ENCODE peak calls at places on chromosome 15, in eight cellular contexts. R, O, J, B, Q, K, I and D are unnamed samples.
A peak's percentile ranks its signal among the peaks of the same experiment; 100 is the strongest.

GRCh38 chr15:40320931-40321371 is 2.5 kb upstream of the INAFM2 start:
- DNase-seq in R (peak; percentile 70), O (peak; percentile 65), J (peak; percentile 66), B (no peak), Q (peak; percentile 66), K (no peak), I (peak; percentile 83), D (peak; percentile 79)

GRCh38 chr15:69224383-69224782 is 63.9 kb downstream of the GLCE start:
- DNase-seq in R (no peak), O (no peak), J (no peak), B (no peak), Q (peak; percentile 58), K (no peak), I (peak; percentile 79), D (no peak)

GRCh38 chr15:68366314-68366713 is 65.6 kb downstream of the ITGA11 start:
- DNase-seq in R (no peak), O (no peak), J (no peak), B (no peak), Q (no peak), K (no peak), I (no peak), D (no peak)

GRCh38 chr15:45253330-45253729 is 1.3 kb downstream of the SLC28A2 start:
- DNase-seq in R (no peak), O (no peak), J (no peak), B (no peak), Q (no peak), K (no peak), I (no peak), D (no peak)

GRCh38 chr15:98648654-98649537 is 557 bp downstream of the IGF1R start:
- DNase-seq in R (peak; percentile 65), O (peak; percentile 72), J (peak; percentile 65), B (peak; percentile 66), Q (peak; percentile 53), K (peak; percentile 76), I (peak; percentile 68), D (peak; percentile 47)

GRCh38 chr15:95866698-95867440 is 463.6 kb upstream of the NR2F2 start:
- DNase-seq in R (no peak), O (no peak), J (no peak), B (no peak), Q (no peak), K (no peak), I (no peak), D (no peak)

GRCh38 chr15:80204231-80204630 is 47.8 kb downstream of the CTXND1 start:
- DNase-seq in R (no peak), O (no peak), J (no peak), B (no peak), Q (no peak), K (no peak), I (no peak), D (no peak)

GRCh38 chr15:35545316-35545824 is 595 bp downstream of the DPH6 start:
- DNase-seq in R (peak; percentile 69), O (peak; percentile 58), J (no peak), B (peak; percentile 63), Q (peak; percentile 31), K (peak; percentile 63), I (peak; percentile 60), D (peak; percentile 66)

GRCh38 chr15:90683371-90683770 is 33.8 kb upstream of the BLM start:
- DNase-seq in R (no peak), O (no peak), J (no peak), B (no peak), Q (no peak), K (no peak), I (no peak), D (no peak)

GRCh38 chr15:25860885-25861866 is 2.0 kb downstream of the ATP10A start:
- DNase-seq in R (no peak), O (no peak), J (peak; percentile 81), B (no peak), Q (no peak), K (no peak), I (peak; percentile 66), D (no peak)

GRCh38 chr15:84857418-84858004 is 27.0 kb upstream of the SLC28A1 start:
- DNase-seq in R (no peak), O (no peak), J (no peak), B (no peak), Q (no peak), K (no peak), I (no peak), D (no peak)

GRCh38 chr15:84858231-84858630 is 26.2 kb upstream of the SLC28A1 start:
- DNase-seq in R (no peak), O (no peak), J (no peak), B (no peak), Q (no peak), K (no peak), I (no peak), D (no peak)

GRCh38 chr15:84856731-84857417 is 27.6 kb upstream of the SLC28A1 start:
- DNase-seq in R (no peak), O (no peak), J (no peak), B (no peak), Q (no peak), K (peak; percentile 77), I (no peak), D (no peak)

GRCh38 chr15:84859651-84860050 is 24.8 kb upstream of the SLC28A1 start:
- DNase-seq in R (no peak), O (no peak), J (no peak), B (no peak), Q (no peak), K (no peak), I (no peak), D (no peak)

GRCh38 chr15:84859143-84859542 is 25.3 kb upstream of the SLC28A1 start:
- DNase-seq in R (no peak), O (no peak), J (no peak), B (no peak), Q (peak; percentile 71), K (peak; percentile 62), I (no peak), D (no peak)
- TF ChIP-seq CTCF in R (no peak), O (no peak), J (no peak), B (no peak), Q (no peak), K (no peak), I (no peak), D (no peak)

DNA sequence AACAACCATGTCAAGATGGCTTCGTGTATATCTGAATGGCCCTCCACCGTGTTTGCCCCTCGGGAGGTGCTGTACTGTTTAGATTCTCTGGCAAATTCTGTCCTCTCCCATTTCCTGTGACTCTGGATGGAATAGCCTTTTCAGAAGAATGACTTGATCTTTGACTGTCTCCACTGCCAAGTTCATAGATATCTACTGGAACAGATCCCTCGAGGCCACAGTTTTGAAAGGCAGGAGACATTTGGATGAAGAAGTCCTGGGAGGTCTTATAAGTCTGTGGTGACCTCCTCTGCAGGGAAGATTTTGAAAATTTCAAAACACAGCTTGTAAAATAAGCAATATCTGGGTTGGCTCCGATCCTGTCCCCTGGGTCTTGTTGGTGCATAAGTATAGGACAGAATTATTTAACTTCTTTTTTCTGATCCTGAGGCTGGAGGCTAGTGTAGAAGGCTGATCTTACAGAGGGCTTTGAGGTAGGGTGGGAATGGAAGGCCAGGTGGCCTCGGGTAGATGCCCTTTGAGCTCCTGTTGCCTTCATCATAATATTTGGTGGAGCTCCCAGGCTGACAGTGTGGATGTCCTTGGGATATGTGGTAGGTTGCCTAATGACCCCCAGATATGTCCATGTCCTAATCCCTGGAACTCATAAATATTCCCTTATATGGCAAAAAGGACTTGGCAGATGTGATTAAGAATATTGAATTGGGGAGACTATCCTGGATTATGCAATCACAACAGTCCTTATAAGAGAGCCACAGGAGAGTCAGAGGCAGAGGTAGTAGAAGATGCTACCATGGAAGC is 5.3 kb downstream of the ADAMTSL3 start:
- DNase-seq in R (peak; percentile 22), O (peak; percentile 63), J (no peak), B (no peak), Q (no peak), K (peak; percentile 74), I (no peak), D (no peak)
- H3K4me3 ChIP-seq in R (no peak overlapping the region), O (no peak overlapping the region), J (no peak overlapping the region), B (no peak overlapping the region), Q (no peak overlapping the region), K (no peak overlapping the region), I (no peak overlapping the region), D (no peak overlapping the region)

GRCh38 chr15:81343371-81343770 is 19.4 kb upstream of the STARD5 start:
- DNase-seq in R (no peak), O (no peak), J (no peak), B (no peak), Q (no peak), K (no peak), I (no peak), D (no peak)

GRCh38 chr15:81351651-81352050 is 22.4 kb downstream of the TMC3 start:
- DNase-seq in R (no peak), O (no peak), J (no peak), B (no peak), Q (no peak), K (no peak), I (no peak), D (no peak)

GRCh38 chr15:81349271-81349670 is 24.7 kb downstream of the TMC3 start:
- DNase-seq in R (no peak), O (no peak), J (no peak), B (no peak), Q (no peak), K (no peak), I (no peak), D (no peak)

DNA sequence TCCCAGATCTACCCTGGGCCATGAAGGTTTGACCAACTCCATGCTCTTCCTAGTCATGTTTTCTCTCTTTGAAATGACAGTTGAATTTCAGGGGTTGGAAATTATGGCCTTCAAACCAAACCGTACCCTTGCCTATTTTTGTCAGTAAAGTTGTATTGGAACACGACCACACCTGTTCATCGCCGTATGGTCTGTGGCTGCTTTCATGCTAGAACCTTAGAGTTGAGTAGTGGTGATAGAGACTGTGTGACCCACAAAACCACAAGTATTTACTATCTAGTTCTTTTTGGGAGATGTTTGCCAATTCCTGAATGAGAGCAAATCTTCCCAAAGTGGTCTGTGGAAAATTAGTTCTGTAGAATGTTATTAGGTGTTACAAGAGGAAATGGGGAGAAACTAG is 24.0 kb upstream of the STARD5 start:
- DNase-seq in R (no peak), O (no peak), J (no peak), B (no peak), Q (no peak), K (no peak), I (no peak), D (no peak)
- H3K9me3 ChIP-seq in R (no peaks in the 10 kb centered on the region), O (no peaks in the 10 kb centered on the region), J (no peaks in the 10 kb centered on the region), B (no peaks in the 10 kb centered on the region), Q (no peaks in the 10 kb centered on the region), K (no peaks in the 10 kb centered on the region), I (no peaks in the 10 kb centered on the region), D (no peaks in the 10 kb centered on the region)

GRCh38 chr15:71151061-71151460 is 35.8 kb downstream of the THSD4 start:
- DNase-seq in R (no peak), O (no peak), J (no peak), B (no peak), Q (no peak), K (no peak), I (no peak), D (no peak)

GRCh38 chr15:71152542-71152941 is 37.3 kb downstream of the THSD4 start:
- DNase-seq in R (peak; percentile 57), O (no peak), J (no peak), B (no peak), Q (no peak), K (no peak), I (no peak), D (no peak)

GRCh38 chr15:71155534-71155933 is 40.3 kb downstream of the THSD4 start:
- DNase-seq in R (no peak), O (no peak), J (no peak), B (no peak), Q (no peak), K (no peak), I (no peak), D (no peak)

GRCh38 chr15:71153823-71154524 is 38.7 kb downstream of the THSD4 start:
- DNase-seq in R (no peak), O (no peak), J (no peak), B (no peak), Q (no peak), K (no peak), I (no peak), D (peak; percentile 78)

GRCh38 chr15:71154607-71155200 is 39.4 kb downstream of the THSD4 start:
- DNase-seq in R (no peak), O (no peak), J (no peak), B (no peak), Q (no peak), K (no peak), I (no peak), D (no peak)
- TF ChIP-seq CTCF in R (no peak), O (no peak), J (no peak), B (no peak), Q (no peak), K (no peak), I (no peak), D (no peak)